ENCODE peak calls at places on chromosomes 7 and 10, in six cellular contexts. C, J, Y, Z, M and P are unnamed samples.

GRCh38 chr7:140249036-140249806 is 72.4 kb upstream of the KDM7A start:
- DNase-seq in C (no peak), J (no peak), Y (no peak), Z (no peak), M (no peak), P (no peak)

GRCh38 chr7:155456772-155457543 is 971 bp upstream of the EN2 start:
- DNase-seq in C (no peak), J (peak), Y (peak), Z (peak), M (peak), P (no peak)

GRCh38 chr10:85915245-85915846 is 451.2 kb downstream of the GRID1 start:
- DNase-seq in C (no peak), J (no peak), Y (no peak), Z (no peak), M (no peak), P (no peak)

GRCh38 chr10:11551915-11552602 is 59.4 kb downstream of the USP6NL start:
- DNase-seq in C (no peak), J (no peak), Y (peak), Z (peak), M (no peak), P (no peak)

GRCh38 chr7:87007063-87007462 is 52.4 kb downstream of the ELAPOR2 start:
- DNase-seq in C (no peak), J (no peak), Y (no peak), Z (no peak), M (no peak), P (no peak)

GRCh38 chr7:114083714-114084113 is 164.9 kb upstream of the PPP1R3A start:
- DNase-seq in C (no peak), J (no peak), Y (no peak), Z (peak), M (no peak), P (no peak)

GRCh38 chr10:124705021-124705740 is 39.0 kb downstream of the FAM53B start:
- DNase-seq in C (no peak), J (no peak), Y (no peak), Z (no peak), M (no peak), P (peak)

GRCh38 chr7:91264083-91264923 is at the start of gene FZD1:
- DNase-seq in C (no peak), J (peak), Y (peak), Z (peak), M (peak), P (peak)

GRCh38 chr7:28291559-28291958 is 111.0 kb upstream of the JAZF1 start:
- DNase-seq in C (no peak), J (no peak), Y (no peak), Z (no peak), M (no peak), P (no peak)

GRCh38 chr10:77405771-77406241 is 231.8 kb downstream of the KCNMA1 start:
- DNase-seq in C (no peak), J (peak), Y (peak), Z (peak), M (peak), P (no peak)